ENCODE peak calls at places on chromosomes 3 and 15, in nine cellular contexts. I is OCI-LY7; Z is colonic mucosa; O is stomach; K is CD8-positive, alpha-beta T cell; Y is mucosa of descending colon; M is fibroblast of lung; F is IMR-90; W is neuronal stem cell. H is an unnamed sample. For H3K9me3, the result is how much of the 10 kb centered on the place peaks cover.

GRCh38 chr3:141835557-141836224 is 40.8 kb upstream of the ATP1B3 start:
- DNase-seq in O (no peak), Y (no peak), I (no peak), F (no peak), W (no peak), Z (no peak), K (no peak), M (no peak), H (no peak)

GRCh38 chr3:195063596-195064193 is 207.3 kb downstream of the XXYLT1 start:
- DNase-seq in W (no peak), K (no peak), Y (peak), I (no peak), Z (peak), F (no peak), O (peak), M (no peak), H (no peak)

GRCh38 chr15:92869263-92869940 is 30.7 kb upstream of the CHD2 start:
- DNase-seq in K (no peak), I (no peak), Y (no peak), W (no peak), M (no peak), Z (no peak), F (peak), O (no peak), H (no peak)

GRCh38 chr15:74799843-74800558 is 12.6 kb upstream of the LMAN1L start:
- DNase-seq in K (peak), I (peak), Z (peak), F (peak), O (peak), W (no peak), M (peak), Y (peak), H (peak)

GRCh38 chr3:164302622-164303021 is 775.7 kb downstream of the SI start:
- DNase-seq in Y (no peak), I (no peak), K (no peak), Z (no peak), F (no peak), W (no peak), M (no peak), O (no peak), H (no peak)

GRCh38 chr15:48385431-48385830 is 54.2 kb downstream of the DUT start:
- DNase-seq in W (no peak), I (no peak), Y (no peak), Z (no peak), F (peak), K (no peak), M (peak), O (no peak), H (no peak)

GRCh38 chr3:192409838-192410683 is 317.3 kb downstream of the FGF12 start:
- DNase-seq in M (peak), Y (no peak), O (no peak), F (no peak), K (no peak), W (peak), Z (no peak), I (no peak), H (no peak)

GRCh38 chr3:149975919-149976318 is 5.2 kb upstream of the PFN2 start:
- DNase-seq in K (no peak), Z (no peak), Y (no peak), M (no peak), F (no peak), I (peak), W (no peak), O (no peak), H (no peak)

GRCh38 chr15:65077981-65078352 is 1.4 kb downstream of the KBTBD13 start:
- DNase-seq in F (no peak), O (peak), M (no peak), I (no peak), K (peak), Z (peak), Y (peak), W (no peak), H (peak)

GRCh38 chr15:77836901-77837648 is 204.4 kb upstream of the LINGO1 start:
- DNase-seq in Y (peak), K (no peak), F (no peak), I (no peak), O (no peak), W (no peak), M (no peak), Z (no peak), H (no peak)

GRCh38 chr3:112261742-112262141 is 32.3 kb downstream of the SLC9C1 start:
- DNase-seq in O (no peak), M (no peak), I (no peak), Y (no peak), F (no peak), K (no peak), W (no peak), Z (no peak), H (no peak)

GRCh38 chr3:151919446-151919845 is 46.0 kb downstream of the SUCNR1 start:
- DNase-seq in Y (no peak), K (no peak), M (no peak), F (no peak), W (no peak), O (no peak), Z (no peak), I (no peak), H (no peak)

GRCh38 chr15:66823601-66824000 is 121.6 kb downstream of the SMAD6 start:
- DNase-seq in Y (no peak), K (no peak), Z (no peak), M (no peak), W (no peak), O (no peak), I (no peak), F (no peak), H (no peak)
- H3K9me3 ChIP-seq in Y (under half), K (under half), Z (under half), M (under half), W (under half), O (under half), I (under half), F (under half), H (under half)

GRCh38 chr15:63503739-63504246 is 600 bp upstream of the USP3 start:
- DNase-seq in K (peak), O (peak), F (peak), M (peak), Z (no peak), Y (no peak), I (peak), W (no peak), H (peak)

GRCh38 chr15:63500265-63501250 is 3.8 kb upstream of the USP3 start:
- DNase-seq in Z (no peak), M (no peak), K (no peak), O (peak), W (no peak), I (peak), Y (peak), F (no peak), H (no peak)

GRCh38 chr15:63502843-63503738 is 1.3 kb upstream of the USP3 start:
- DNase-seq in I (peak), Y (peak), W (no peak), Z (peak), M (peak), F (peak), K (peak), O (peak), H (peak)

GRCh38 chr15:63501256-63502089 is 2.9 kb upstream of the USP3 start:
- DNase-seq in O (peak), F (peak), Y (peak), K (no peak), Z (peak), M (peak), W (no peak), I (peak), H (peak)

GRCh38 chr15:63502137-63502801 is 2.1 kb upstream of the USP3 start:
- DNase-seq in M (peak), O (peak), I (no peak), Z (peak), Y (peak), W (no peak), K (no peak), F (peak), H (no peak)
- H3K4me3 ChIP-seq in M (no peak), O (no peak), I (peak), Z (no peak), Y (no peak), W (no peak), K (no peak), F (no peak), H (peak)

DNA sequence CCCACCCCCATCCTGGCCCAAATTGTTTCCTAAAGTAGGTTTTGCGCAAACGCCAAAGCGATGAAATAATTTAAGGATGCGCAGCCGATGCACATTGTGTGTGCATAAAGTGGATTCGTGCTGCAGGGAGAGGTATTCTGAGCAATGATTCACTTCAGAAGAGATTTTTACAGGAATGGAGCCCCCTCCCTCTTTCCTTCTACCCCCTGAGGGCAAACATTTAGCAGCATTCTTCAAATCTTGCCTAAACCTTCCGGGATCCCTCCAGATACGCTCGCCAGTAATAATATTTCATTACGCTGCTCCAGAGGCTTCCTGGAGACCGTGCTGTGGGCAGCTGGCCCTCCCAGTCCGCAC is 14.6 kb downstream of the ZIC4 start:
- DNase-seq in Z (no peak), I (no peak), M (no peak), O (no peak), F (no peak), Y (no peak), K (no peak), W (no peak), H (no peak)
- H3K9me3 ChIP-seq in Z (under half), I (under half), M (under half), O (half or more), F (under half), Y (under half), K (under half), W (under half), H (under half)

GRCh38 chr3:197371521-197372075 is 73.2 kb upstream of the DLG1 start:
- DNase-seq in Z (no peak), F (no peak), O (no peak), Y (no peak), K (no peak), M (no peak), I (no peak), W (no peak), H (no peak)
- H3K4me3 ChIP-seq in Z (no peak), F (no peak), O (no peak), Y (no peak), K (no peak), M (no peak), I (no peak), W (no peak), H (no peak)

GRCh38 chr15:58283302-58283701 is 145.1 kb downstream of the AQP9 start:
- DNase-seq in M (no peak), Y (no peak), Z (no peak), O (no peak), W (no peak), K (no peak), I (no peak), F (no peak), H (no peak)
- H3K9me3 ChIP-seq in M (under half), Y (under half), Z (under half), O (under half), W (under half), K (under half), I (under half), F (under half), H (under half)

DNA sequence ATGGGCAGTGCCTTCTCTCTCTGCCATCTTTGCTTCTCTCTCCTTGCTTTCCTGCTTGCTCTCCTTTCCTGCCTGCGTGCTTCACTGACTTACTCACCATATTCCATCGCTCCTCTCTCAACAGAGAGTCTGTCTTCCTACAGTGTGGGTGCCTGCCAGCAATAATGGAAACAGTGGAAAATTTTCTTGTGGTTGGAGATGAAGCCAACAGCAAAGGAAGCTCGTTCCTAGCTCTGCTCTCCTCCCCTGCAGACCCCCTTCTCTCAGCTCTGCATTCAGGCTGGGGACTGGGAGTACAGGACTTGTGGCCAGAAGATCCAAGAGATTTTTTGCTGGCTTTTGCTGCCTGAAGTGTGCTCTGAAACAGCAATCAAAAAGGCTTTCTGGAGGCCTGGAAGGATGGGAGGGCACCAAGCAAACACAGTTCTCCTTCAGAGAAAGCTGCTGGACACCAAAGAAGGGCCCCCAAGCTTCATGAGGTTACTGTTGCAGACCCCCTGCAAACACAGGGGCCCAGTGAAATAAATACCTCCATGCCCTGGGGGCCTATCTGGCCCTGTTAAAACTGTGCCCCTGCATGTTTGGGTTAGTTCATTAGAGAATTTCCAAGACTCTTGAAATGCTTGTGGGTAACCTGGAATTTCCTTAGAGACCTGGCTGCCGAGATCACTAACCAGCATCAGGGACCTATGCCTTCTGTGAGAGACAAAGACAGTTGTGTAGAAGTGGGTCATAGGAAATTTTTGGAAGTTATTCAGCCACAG is 149.9 kb upstream of the RASGRP1 start:
- DNase-seq in F (peak), Y (no peak), M (peak), K (no peak), W (no peak), I (no peak), Z (no peak), O (no peak), H (no peak)
- H3K4me3 ChIP-seq in F (no peak), Y (no peak), M (no peak), K (no peak), W (no peak), I (no peak), Z (no peak), O (no peak), H (no peak)

GRCh38 chr3:137771401-137772230 is 7.5 kb downstream of the SOX14 start:
- DNase-seq in Z (no peak), Y (no peak), M (no peak), I (no peak), O (no peak), W (no peak), F (no peak), K (no peak), H (no peak)

GRCh38 chr3:137772231-137772617 is 8.1 kb downstream of the SOX14 start:
- DNase-seq in M (no peak), Y (no peak), F (no peak), K (no peak), W (no peak), Z (no peak), O (no peak), I (no peak), H (no peak)

GRCh38 chr3:137769321-137770065 is 5.4 kb downstream of the SOX14 start:
- DNase-seq in Z (no peak), Y (no peak), I (no peak), W (no peak), K (no peak), F (no peak), M (no peak), O (no peak), H (no peak)

GRCh38 chr3:137770066-137770805 is 6.1 kb downstream of the SOX14 start:
- DNase-seq in W (no peak), M (no peak), F (no peak), K (no peak), I (no peak), Z (no peak), Y (no peak), O (no peak), H (no peak)

GRCh38 chr3:137770821-137771399 is 6.8 kb downstream of the SOX14 start:
- DNase-seq in F (no peak), I (no peak), Y (no peak), K (no peak), M (no peak), Z (no peak), W (no peak), O (no peak), H (no peak)
- H3K9me3 ChIP-seq in F (under half), I (under half), Y (under half), K (under half), M (under half), Z (under half), W (under half), O (under half), H (under half)

DNA sequence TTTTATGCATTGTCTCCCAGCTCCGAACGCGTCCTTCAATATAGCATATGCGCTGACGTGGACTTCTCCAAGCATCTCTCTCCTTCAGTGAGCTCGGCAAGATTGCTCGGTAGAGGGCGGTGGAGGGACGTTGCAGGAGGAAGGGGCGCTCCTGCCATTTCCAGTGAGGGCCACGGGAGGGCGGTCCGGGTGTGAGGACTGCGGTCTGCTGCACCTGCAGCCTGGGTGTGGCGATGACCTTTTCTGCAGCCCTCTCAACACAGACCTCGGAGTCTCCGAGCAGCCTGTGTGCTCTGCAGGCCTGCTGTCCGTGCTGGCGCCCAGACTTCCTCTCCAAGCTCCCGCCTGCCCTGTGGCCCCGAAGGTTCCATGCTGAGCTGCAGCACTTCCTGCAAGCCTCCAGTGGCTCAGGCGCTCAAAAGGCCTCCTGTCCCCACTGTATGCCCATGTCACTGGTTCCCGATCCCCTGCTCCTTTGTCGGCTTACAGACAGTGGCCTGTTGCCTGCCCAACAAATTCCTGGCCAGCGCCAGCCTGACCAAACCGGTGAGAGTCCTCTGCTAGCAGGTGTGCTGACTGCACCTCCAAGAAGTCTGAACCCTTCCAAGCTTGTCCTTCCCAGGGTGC is 8.9 kb upstream of the RTP3 start:
- DNase-seq in Y (peak), I (peak), W (peak), K (peak), Z (peak), O (peak), M (peak), F (peak), H (peak)
- H3K4me3 ChIP-seq in Y (no peak), I (no peak), W (no peak), K (peak), Z (no peak), O (peak), M (no peak), F (no peak), H (peak)

GRCh38 chr15:24848050-24848449 is 106.7 kb upstream of the SNRPN start:
- DNase-seq in Y (no peak), F (peak), O (no peak), I (no peak), W (no peak), M (peak), Z (no peak), K (no peak), H (no peak)
- H3K9me3 ChIP-seq in Y (half or more), F (under half), O (under half), I (under half), W (under half), M (under half), Z (under half), K (under half), H (under half)

GRCh38 chr3:120678331-120678845 is 3.7 kb downstream of the HGD start:
- DNase-seq in W (no peak), M (peak), F (peak), Z (peak), K (no peak), O (peak), Y (no peak), I (peak), H (no peak)
- H3K4me3 ChIP-seq in W (no peak), M (peak), F (no peak), Z (no peak), K (no peak), O (peak), Y (no peak), I (no peak), H (no peak)

H was measured in effector memory CD4-positive, alpha-beta T cell.